ENCODE peak calls at places on chromosome 11, in nine cellular contexts. One of them, this sample, is unnamed. For H3K4me1, the result is how much of the 10 kb centered on the place peaks cover.

GRCh38 chr11:57493507-57494503 is 21.7 kb downstream of the SLC43A1 start:
- DNase-seq in lung: peak
- DNase-seq in endodermal cell: peak
- DNase-seq in heart left ventricle: peak
- DNase-seq in GM23338: peak
- DNase-seq in left ventricle myocardium inferior: peak
- DNase-seq in neural progenitor cell: peak
- DNase-seq in PC-3: peak
- DNase-seq in psoas muscle: peak
- DNase-seq in this sample: peak

GRCh38 chr11:130383363-130384168 is 44.8 kb downstream of the ADAMTS8 start:
- DNase-seq in psoas muscle: peak
- DNase-seq in neural progenitor cell: no peak
- DNase-seq in GM23338: peak
- DNase-seq in lung: no peak
- DNase-seq in PC-3: peak
- DNase-seq in heart left ventricle: no peak
- DNase-seq in endodermal cell: peak
- DNase-seq in left ventricle myocardium inferior: no peak
- DNase-seq in this sample: no peak

GRCh38 chr11:74048993-74049392 is 40.1 kb upstream of the UCP3 start:
- DNase-seq in lung: no peak
- DNase-seq in endodermal cell: no peak
- DNase-seq in GM23338: no peak
- DNase-seq in left ventricle myocardium inferior: no peak
- DNase-seq in neural progenitor cell: no peak
- DNase-seq in PC-3: no peak
- DNase-seq in psoas muscle: no peak
- DNase-seq in heart left ventricle: no peak
- DNase-seq in this sample: no peak

GRCh38 chr11:117094776-117095175 is 3.5 kb downstream of the SIK3 start:
- DNase-seq in left ventricle myocardium inferior: no peak
- DNase-seq in endodermal cell: no peak
- DNase-seq in psoas muscle: no peak
- DNase-seq in neural progenitor cell: peak
- DNase-seq in GM23338: peak
- DNase-seq in lung: no peak
- DNase-seq in PC-3: peak
- DNase-seq in heart left ventricle: no peak
- DNase-seq in this sample: no peak

GRCh38 chr11:59866397-59866796 is at the start of gene TCN1:
- DNase-seq in GM23338: no peak
- DNase-seq in heart left ventricle: no peak
- DNase-seq in endodermal cell: no peak
- DNase-seq in neural progenitor cell: no peak
- DNase-seq in left ventricle myocardium inferior: no peak
- DNase-seq in lung: no peak
- DNase-seq in PC-3: peak
- DNase-seq in psoas muscle: no peak
- DNase-seq in this sample: no peak

GRCh38 chr11:44711772-44712608 is 14.8 kb upstream of the TSPAN18 start:
- DNase-seq in psoas muscle: no peak
- DNase-seq in PC-3: no peak
- DNase-seq in heart left ventricle: no peak
- DNase-seq in left ventricle myocardium inferior: no peak
- DNase-seq in lung: no peak
- DNase-seq in endodermal cell: peak
- DNase-seq in GM23338: peak
- DNase-seq in neural progenitor cell: no peak
- DNase-seq in this sample: no peak

GRCh38 chr11:57597461-57597892 is at the start of gene SERPING1:
- DNase-seq in endodermal cell: peak
- DNase-seq in neural progenitor cell: no peak
- DNase-seq in PC-3: no peak
- DNase-seq in psoas muscle: peak
- DNase-seq in GM23338: peak
- DNase-seq in left ventricle myocardium inferior: peak
- DNase-seq in lung: peak
- DNase-seq in heart left ventricle: peak
- DNase-seq in this sample: peak

GRCh38 chr11:61514050-61514917 is 5.7 kb downstream of the LRRC10B start:
- DNase-seq in left ventricle myocardium inferior: no peak
- DNase-seq in psoas muscle: no peak
- DNase-seq in endodermal cell: no peak
- DNase-seq in GM23338: peak
- DNase-seq in neural progenitor cell: peak
- DNase-seq in PC-3: no peak
- DNase-seq in heart left ventricle: no peak
- DNase-seq in lung: no peak
- DNase-seq in this sample: no peak

GRCh38 chr11:5967708-5968107 is 586 bp downstream of the OR56A5 start:
- DNase-seq in GM23338: no peak
- DNase-seq in heart left ventricle: no peak
- DNase-seq in neural progenitor cell: no peak
- DNase-seq in endodermal cell: no peak
- DNase-seq in lung: no peak
- DNase-seq in psoas muscle: no peak
- DNase-seq in PC-3: no peak
- DNase-seq in left ventricle myocardium inferior: no peak
- DNase-seq in this sample: no peak

GRCh38 chr11:116840224-116840745 is 2.9 kb upstream of the APOA1 start:
- DNase-seq in left ventricle myocardium inferior: no peak
- DNase-seq in GM23338: peak
- DNase-seq in psoas muscle: no peak
- DNase-seq in endodermal cell: peak
- DNase-seq in lung: no peak
- DNase-seq in neural progenitor cell: peak
- DNase-seq in heart left ventricle: no peak
- DNase-seq in PC-3: no peak
- DNase-seq in this sample: no peak

GRCh38 chr11:130103296-130103814 is 33.7 kb downstream of the APLP2 start:
- DNase-seq in GM23338: no peak
- DNase-seq in neural progenitor cell: no peak
- DNase-seq in heart left ventricle: no peak
- DNase-seq in psoas muscle: no peak
- DNase-seq in PC-3: peak
- DNase-seq in endodermal cell: no peak
- DNase-seq in lung: no peak
- DNase-seq in left ventricle myocardium inferior: no peak
- DNase-seq in this sample: no peak

GRCh38 chr11:116687458-116688201 is 85.2 kb downstream of the BUD13 start:
- DNase-seq in endodermal cell: peak
- DNase-seq in neural progenitor cell: peak
- DNase-seq in lung: no peak
- DNase-seq in heart left ventricle: peak
- DNase-seq in left ventricle myocardium inferior: no peak
- DNase-seq in GM23338: peak
- DNase-seq in psoas muscle: no peak
- DNase-seq in PC-3: peak
- DNase-seq in this sample: no peak

GRCh38 chr11:82356316-82356715 is 377.3 kb downstream of the FAM181B start:
- DNase-seq in endodermal cell: no peak
- DNase-seq in neural progenitor cell: no peak
- DNase-seq in left ventricle myocardium inferior: no peak
- DNase-seq in heart left ventricle: no peak
- DNase-seq in psoas muscle: no peak
- DNase-seq in GM23338: no peak
- DNase-seq in PC-3: no peak
- DNase-seq in lung: no peak
- DNase-seq in this sample: no peak

GRCh38 chr11:17979770-17980371 is 33.0 kb downstream of the SERGEF start:
- DNase-seq in heart left ventricle: no peak
- DNase-seq in psoas muscle: no peak
- DNase-seq in lung: no peak
- DNase-seq in GM23338: peak
- DNase-seq in neural progenitor cell: peak
- DNase-seq in endodermal cell: peak
- DNase-seq in left ventricle myocardium inferior: no peak
- DNase-seq in PC-3: peak
- DNase-seq in this sample: no peak

GRCh38 chr11:128678017-128678416 is 15.9 kb upstream of the FLI1 start:
- DNase-seq in left ventricle myocardium inferior: no peak
- DNase-seq in GM23338: no peak
- DNase-seq in psoas muscle: no peak
- DNase-seq in heart left ventricle: no peak
- DNase-seq in lung: no peak
- DNase-seq in PC-3: no peak
- DNase-seq in endodermal cell: no peak
- DNase-seq in neural progenitor cell: no peak
- DNase-seq in this sample: no peak

GRCh38 chr11:4118107-4118506 is 23.5 kb downstream of the RRM1 start:
- DNase-seq in GM23338: no peak
- DNase-seq in neural progenitor cell: no peak
- DNase-seq in PC-3: no peak
- DNase-seq in psoas muscle: no peak
- DNase-seq in heart left ventricle: no peak
- DNase-seq in lung: no peak
- DNase-seq in left ventricle myocardium inferior: no peak
- DNase-seq in endodermal cell: no peak
- DNase-seq in this sample: no peak

DNA sequence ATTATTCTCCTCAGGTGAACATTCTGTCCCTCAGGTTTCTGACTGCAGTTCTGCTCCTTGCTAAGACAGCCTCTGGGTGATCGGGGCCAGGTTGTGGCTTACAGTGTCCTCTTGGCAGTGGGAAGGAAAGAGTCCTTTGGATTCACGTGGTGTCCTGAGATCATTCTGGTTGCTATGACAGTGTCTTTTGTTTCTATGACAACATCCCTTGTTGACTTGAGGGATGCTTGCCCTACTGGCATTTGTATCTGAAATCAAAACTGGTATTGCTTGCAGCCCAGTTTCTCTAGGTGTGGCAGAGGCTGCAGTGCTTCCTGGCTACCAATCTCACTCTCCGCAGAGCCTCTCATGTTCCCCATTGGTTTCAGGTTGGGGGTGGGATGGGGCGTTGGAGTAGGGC is 151.8 kb upstream of the CCDC90B start:
- DNase-seq in neural progenitor cell: no peak
- DNase-seq in lung: no peak
- DNase-seq in endodermal cell: no peak
- DNase-seq in psoas muscle: no peak
- DNase-seq in PC-3: no peak
- DNase-seq in GM23338: no peak
- DNase-seq in left ventricle myocardium inferior: no peak
- DNase-seq in heart left ventricle: no peak
- DNase-seq in this sample: no peak
- H3K4me3 ChIP-seq in neural progenitor cell: no peak
- H3K4me3 ChIP-seq in lung: no peak
- H3K4me3 ChIP-seq in endodermal cell: no peak
- H3K4me3 ChIP-seq in psoas muscle: no peak
- H3K4me3 ChIP-seq in PC-3: no peak
- H3K4me3 ChIP-seq in GM23338: no peak
- H3K4me3 ChIP-seq in left ventricle myocardium inferior: no peak
- H3K4me3 ChIP-seq in heart left ventricle: no peak
- H3K4me3 ChIP-seq in this sample: no peak

GRCh38 chr11:118239509-118239908 is 12.7 kb downstream of the MPZL3 start:
- DNase-seq in psoas muscle: no peak
- DNase-seq in endodermal cell: no peak
- DNase-seq in GM23338: no peak
- DNase-seq in left ventricle myocardium inferior: no peak
- DNase-seq in PC-3: no peak
- DNase-seq in heart left ventricle: no peak
- DNase-seq in lung: no peak
- DNase-seq in neural progenitor cell: no peak
- DNase-seq in this sample: no peak
- H3K4me1 ChIP-seq in psoas muscle: under half
- H3K4me1 ChIP-seq in endodermal cell: under half
- H3K4me1 ChIP-seq in GM23338: under half
- H3K4me1 ChIP-seq in left ventricle myocardium inferior: half or more
- H3K4me1 ChIP-seq in PC-3: under half
- H3K4me1 ChIP-seq in heart left ventricle: under half
- H3K4me1 ChIP-seq in lung: under half
- H3K4me1 ChIP-seq in neural progenitor cell: under half
- H3K4me1 ChIP-seq in this sample: under half

GRCh38 chr11:69603978-69604524 is 36.9 kb upstream of the CCND1 start:
- DNase-seq in lung: no peak
- DNase-seq in heart left ventricle: no peak
- DNase-seq in endodermal cell: no peak
- DNase-seq in left ventricle myocardium inferior: no peak
- DNase-seq in psoas muscle: no peak
- DNase-seq in PC-3: no peak
- DNase-seq in neural progenitor cell: no peak
- DNase-seq in GM23338: no peak
- DNase-seq in this sample: no peak
- TF ChIP-seq CTCF in lung: no peak
- TF ChIP-seq CTCF in heart left ventricle: no peak
- TF ChIP-seq CTCF in endodermal cell: no peak
- TF ChIP-seq CTCF in left ventricle myocardium inferior: no peak
- TF ChIP-seq CTCF in psoas muscle: no peak
- TF ChIP-seq CTCF in PC-3: no peak
- TF ChIP-seq CTCF in neural progenitor cell: no peak
- TF ChIP-seq CTCF in GM23338: no peak
- TF ChIP-seq CTCF in this sample: peak

GRCh38 chr11:72688486-72688885 is 14.3 kb upstream of the PDE2A start:
- DNase-seq in endodermal cell: no peak
- DNase-seq in PC-3: no peak
- DNase-seq in lung: no peak
- DNase-seq in neural progenitor cell: no peak
- DNase-seq in psoas muscle: no peak
- DNase-seq in left ventricle myocardium inferior: no peak
- DNase-seq in heart left ventricle: no peak
- DNase-seq in GM23338: no peak
- DNase-seq in this sample: no peak

GRCh38 chr11:72688929-72689328 is 14.7 kb upstream of the PDE2A start:
- DNase-seq in neural progenitor cell: no peak
- DNase-seq in left ventricle myocardium inferior: no peak
- DNase-seq in PC-3: no peak
- DNase-seq in GM23338: no peak
- DNase-seq in psoas muscle: no peak
- DNase-seq in endodermal cell: no peak
- DNase-seq in lung: no peak
- DNase-seq in heart left ventricle: no peak
- DNase-seq in this sample: no peak

GRCh38 chr11:72685560-72686480 is 11.6 kb upstream of the PDE2A start:
- DNase-seq in neural progenitor cell: no peak
- DNase-seq in heart left ventricle: peak
- DNase-seq in PC-3: no peak
- DNase-seq in left ventricle myocardium inferior: peak
- DNase-seq in lung: no peak
- DNase-seq in psoas muscle: peak
- DNase-seq in endodermal cell: peak
- DNase-seq in GM23338: no peak
- DNase-seq in this sample: no peak

GRCh38 chr11:72686639-72687215 is 12.5 kb upstream of the PDE2A start:
- DNase-seq in lung: no peak
- DNase-seq in heart left ventricle: no peak
- DNase-seq in PC-3: no peak
- DNase-seq in psoas muscle: no peak
- DNase-seq in left ventricle myocardium inferior: no peak
- DNase-seq in neural progenitor cell: no peak
- DNase-seq in GM23338: no peak
- DNase-seq in endodermal cell: no peak
- DNase-seq in this sample: no peak

DNA sequence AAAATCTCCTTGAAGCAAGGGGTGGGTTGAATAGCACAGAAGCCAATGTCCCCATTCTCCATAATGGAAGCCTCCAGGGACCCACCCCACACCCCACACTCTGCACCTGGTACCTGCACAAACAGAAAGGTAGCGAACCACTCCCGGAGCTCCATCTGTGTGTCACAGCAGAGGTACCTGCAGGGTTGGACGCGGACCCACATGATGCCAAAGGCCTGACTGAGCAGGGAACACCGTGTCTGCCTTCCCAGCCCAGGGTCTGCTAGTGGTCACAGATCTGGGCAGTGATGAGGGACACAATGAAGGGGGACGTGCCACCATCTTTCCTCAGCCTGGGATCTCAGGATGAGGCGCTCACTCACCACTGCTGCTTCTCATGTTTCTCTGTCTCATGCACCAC is 13.1 kb upstream of the PDE2A start:
- DNase-seq in left ventricle myocardium inferior: no peak
- DNase-seq in lung: no peak
- DNase-seq in neural progenitor cell: no peak
- DNase-seq in GM23338: no peak
- DNase-seq in PC-3: no peak
- DNase-seq in psoas muscle: no peak
- DNase-seq in endodermal cell: no peak
- DNase-seq in heart left ventricle: no peak
- DNase-seq in this sample: no peak
- H3K4me3 ChIP-seq in left ventricle myocardium inferior: no peak
- H3K4me3 ChIP-seq in lung: no peak
- H3K4me3 ChIP-seq in neural progenitor cell: no peak
- H3K4me3 ChIP-seq in GM23338: no peak
- H3K4me3 ChIP-seq in PC-3: no peak
- H3K4me3 ChIP-seq in psoas muscle: no peak
- H3K4me3 ChIP-seq in endodermal cell: no peak
- H3K4me3 ChIP-seq in heart left ventricle: no peak
- H3K4me3 ChIP-seq in this sample: no peak

This sample was measured in right lobe of liver.